ENCODE peak calls at places on chromosomes 6 and 20, in four cellular contexts. Q is sigmoid colon, N is fibroblast of lung, V is cardiac muscle cell. U is an unnamed sample.

GRCh38 chr20:25050501-25051350 is 7.2 kb downstream of the ACSS1 start:
- DNase-seq in Q (peak), N (no peak), V (no peak), U (no peak)

GRCh38 chr20:11373391-11373790 is 544.3 kb upstream of the BTBD3 start:
- DNase-seq in Q (no peak), N (peak), V (peak), U (peak)

GRCh38 chr6:147131728-147132127 is 72.5 kb upstream of the STXBP5 start:
- DNase-seq in Q (no peak), N (peak), V (peak), U (peak)

GRCh38 chr20:56171087-56172012 is 77.2 kb upstream of the MC3R start:
- DNase-seq in Q (no peak), N (no peak), V (no peak), U (peak)

GRCh38 chr6:53910834-53911233 is 116.0 kb downstream of the LRRC1 start:
- DNase-seq in Q (no peak), N (peak), V (peak), U (no peak)

GRCh38 chr6:66068907-66069306 is 361.9 kb upstream of the EYS start:
- DNase-seq in Q (no peak), N (no peak), V (no peak), U (no peak)

GRCh38 chr6:96907498-96907897 is 9.8 kb upstream of the NDUFAF4 start:
- DNase-seq in Q (no peak), N (peak), V (peak), U (peak)

GRCh38 chr6:156956286-156956685 is 179.1 kb downstream of the ARID1B start:
- DNase-seq in Q (no peak), N (no peak), V (no peak), U (no peak)

GRCh38 chr20:59192533-59192896 is 28.9 kb downstream of the ZNF831 start:
- DNase-seq in Q (no peak), N (no peak), V (no peak), U (no peak)

DNA sequence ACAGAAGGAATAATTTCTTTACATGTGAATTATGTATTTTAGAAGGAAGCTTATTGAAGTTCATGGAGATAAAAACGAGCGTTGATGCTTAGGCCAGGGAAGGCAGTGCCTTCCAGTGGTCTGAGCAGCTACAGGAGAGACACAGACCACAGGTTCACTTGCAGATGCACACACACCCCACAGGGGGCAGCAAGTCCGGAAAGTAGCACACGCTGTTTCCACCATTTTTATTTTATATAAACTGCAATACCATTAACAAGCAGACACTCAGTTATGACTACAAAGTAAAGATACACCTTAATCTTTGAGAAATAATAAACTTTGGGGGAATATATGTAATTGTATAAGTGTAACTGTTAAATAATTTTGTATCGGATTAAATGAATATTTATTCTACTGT is 13.5 kb upstream of the DACT2 start:
- DNase-seq in Q (no peak), N (no peak), V (no peak), U (peak)
- TF ChIP-seq CTCF in Q (no peak), N (no peak), V (peak), U (peak)

DNA sequence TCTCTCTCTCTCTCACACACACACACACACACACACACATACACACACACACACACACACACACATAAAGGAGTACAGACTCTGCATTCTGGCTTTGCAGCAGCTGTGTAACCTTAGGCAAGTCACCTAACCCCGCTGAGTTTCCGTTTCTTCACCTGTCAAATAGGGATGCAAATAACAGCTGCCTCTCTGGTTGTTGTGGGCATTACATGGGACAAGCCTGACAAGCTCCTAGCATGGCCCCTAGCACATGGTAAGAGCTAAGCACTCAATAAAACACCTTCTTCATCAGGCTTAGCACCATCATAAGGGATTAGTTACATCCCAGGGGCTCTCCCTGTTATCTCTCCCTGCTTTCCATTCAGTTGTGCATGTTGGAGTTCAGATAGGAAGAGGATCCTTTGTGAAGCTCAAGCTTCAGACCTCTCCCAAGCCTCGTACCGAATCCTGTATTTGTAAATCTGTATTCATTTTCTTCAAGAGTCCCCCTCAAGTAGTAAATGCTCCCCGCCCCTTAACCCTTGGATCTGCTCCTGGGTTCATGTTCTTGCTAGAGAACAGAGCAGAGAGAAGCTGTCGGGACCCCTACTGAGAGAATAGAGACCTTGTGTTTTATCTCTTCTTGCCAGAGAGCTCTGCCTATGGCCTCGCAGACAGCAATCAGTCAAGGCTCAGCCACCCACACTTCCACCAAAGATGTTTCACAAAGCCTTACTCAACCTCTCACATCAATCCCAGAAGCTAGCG is 2.2 kb downstream of the SLC13A3 start:
- DNase-seq in Q (no peak), N (no peak), V (no peak), U (no peak)
- TF ChIP-seq CTCF in Q (no peak), N (no peak), V (no peak), U (no peak)

DNA sequence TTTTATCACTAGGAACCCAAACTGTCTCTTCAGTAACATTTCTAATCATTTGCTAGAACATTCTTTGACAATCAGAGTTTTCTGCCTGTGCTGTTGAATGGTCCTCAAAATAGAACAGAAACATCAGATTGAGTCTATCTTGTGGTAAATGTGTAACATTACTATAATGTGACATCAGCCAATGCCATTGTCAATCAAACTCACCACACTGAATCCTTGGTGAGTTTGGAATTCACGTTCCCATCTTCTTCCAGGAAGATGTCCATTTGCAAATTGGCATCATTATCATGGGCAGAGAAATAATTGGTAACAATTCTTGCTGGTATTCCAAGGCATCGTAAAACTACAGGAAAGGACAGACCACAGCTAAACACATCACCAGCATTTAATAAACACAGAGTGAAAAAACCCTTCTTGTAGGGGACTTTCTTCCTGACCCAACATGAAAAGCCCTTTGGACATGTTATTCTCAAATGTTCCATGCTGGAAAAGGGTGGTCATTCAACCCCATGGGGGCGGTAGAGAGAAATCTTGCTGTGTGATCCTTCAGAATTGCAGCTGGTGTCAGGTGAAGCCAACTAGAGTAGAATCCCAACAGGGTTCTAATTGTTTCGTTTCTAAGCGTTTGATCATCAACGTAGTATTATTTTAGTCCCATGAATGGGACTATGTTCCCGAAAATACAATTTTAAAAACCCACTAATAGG is 98.5 kb downstream of the F13A1 start:
- DNase-seq in Q (no peak), N (no peak), V (no peak), U (no peak)
- TF ChIP-seq CTCF in Q (no peak), N (no peak), V (no peak), U (no peak)

GRCh38 chr20:23237166-23237565 is 113.4 kb upstream of the NXT1 start:
- DNase-seq in Q (no peak), N (no peak), V (no peak), U (no peak)
- TF ChIP-seq CTCF in Q (no peak), N (no peak), V (no peak), U (no peak)

DNA sequence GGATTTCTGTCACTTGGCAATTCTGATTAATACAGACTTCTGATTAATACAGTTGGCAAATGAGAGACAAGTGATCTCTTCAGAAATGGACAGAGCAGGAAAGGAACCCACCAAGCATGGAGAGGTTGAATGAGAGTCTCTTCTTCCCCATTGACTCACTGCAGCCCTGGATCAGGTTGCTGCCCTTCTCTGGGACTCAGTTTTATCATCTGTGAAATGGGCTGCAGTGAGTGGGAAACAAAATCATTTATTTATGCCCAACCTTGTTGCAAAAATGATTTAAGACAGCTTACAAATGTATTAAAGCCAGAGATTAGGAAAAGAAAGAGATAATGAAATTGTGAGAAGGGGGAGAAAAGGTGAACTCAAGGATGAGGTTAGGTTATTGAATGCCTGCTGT is 20.8 kb upstream of the RSPO4 start:
- DNase-seq in Q (no peak), N (no peak), V (no peak), U (no peak)
- TF ChIP-seq CTCF in Q (no peak), N (no peak), V (no peak), U (no peak)

GRCh38 chr20:20814685-20815084 is 102.2 kb upstream of the RALGAPA2 start:
- DNase-seq in Q (no peak), N (no peak), V (no peak), U (no peak)
- TF ChIP-seq CTCF in Q (no peak), N (no peak), V (no peak), U (no peak)

GRCh38 chr20:47354388-47354709 is 2.1 kb downstream of the ZMYND8 start:
- DNase-seq in Q (no peak), N (no peak), V (no peak), U (no peak)

GRCh38 chr20:47354710-47355488 is 1.6 kb downstream of the ZMYND8 start:
- DNase-seq in Q (no peak), N (no peak), V (peak), U (peak)

GRCh38 chr20:47352332-47353223 is 3.9 kb downstream of the ZMYND8 start:
- DNase-seq in Q (no peak), N (no peak), V (peak), U (peak)

GRCh38 chr20:47353224-47353696 is 3.2 kb downstream of the ZMYND8 start:
- DNase-seq in Q (no peak), N (no peak), V (no peak), U (no peak)

GRCh38 chr20:47353697-47354387 is 2.7 kb downstream of the ZMYND8 start:
- DNase-seq in Q (no peak), N (peak), V (peak), U (peak)
- TF ChIP-seq CTCF in Q (no peak), N (no peak), V (no peak), U (no peak)

GRCh38 chr20:40262219-40262618 is 426.8 kb downstream of the MAFB start:
- DNase-seq in Q (no peak), N (no peak), V (no peak), U (no peak)

GRCh38 chr20:40268321-40269075 is 420.5 kb downstream of the MAFB start:
- DNase-seq in Q (no peak), N (no peak), V (no peak), U (no peak)

DNA sequence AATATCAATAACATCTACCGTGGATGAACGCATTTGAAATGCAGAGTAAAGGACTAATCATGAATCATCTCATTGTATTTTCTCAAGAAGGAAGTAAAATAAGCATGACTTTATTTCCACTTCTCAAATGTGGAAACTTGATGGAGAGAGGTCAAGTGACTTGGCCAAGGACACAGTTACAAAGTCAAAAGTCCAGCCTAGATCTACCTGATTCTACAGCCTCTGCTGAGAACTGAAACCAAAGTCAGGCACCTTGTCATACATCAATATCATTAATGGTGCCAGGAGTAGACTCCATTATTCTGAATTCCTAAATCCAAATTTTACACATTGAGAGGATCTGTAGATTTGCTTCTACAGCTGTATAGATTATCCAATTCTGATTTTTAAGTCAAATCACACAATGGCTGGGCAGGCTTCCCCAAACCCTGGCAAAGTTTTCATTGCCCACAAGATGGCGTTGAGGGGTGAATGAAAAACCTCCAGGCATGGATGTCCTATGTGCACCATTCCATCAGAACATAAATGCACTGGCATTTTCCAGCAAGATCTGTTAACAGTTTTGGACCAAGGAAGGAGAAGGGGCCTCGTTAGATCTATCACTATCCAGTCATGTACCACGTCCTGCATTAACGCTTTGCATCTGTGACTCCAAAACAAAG is 423.0 kb downstream of the MAFB start:
- DNase-seq in Q (no peak), N (peak), V (peak), U (peak)
- TF ChIP-seq CTCF in Q (no peak), N (peak), V (peak), U (peak)

U was measured in choroid plexus epithelial cell.